ENCODE peak calls at places on chromosomes 3 and 15, in ten cellular contexts. O, X, A, M, W, Q, L, I, D and V are unnamed samples.
A peak's percentile ranks its signal among the peaks of the same experiment; 100 is the strongest.

GRCh38 chr3:42269647-42270046 is 3.7 kb upstream of the CCK start:
- DNase-seq in O (no peak), X (no peak), A (no peak), M (no peak), W (no peak), Q (no peak), L (no peak), I (no peak), D (no peak), V (no peak)

GRCh38 chr3:42117175-42118008 is 26.2 kb downstream of the TRAK1 start:
- DNase-seq in O (peak; percentile 46), X (no peak), A (peak; percentile 39), M (no peak), W (peak; percentile 43), Q (no peak), L (no peak), I (no peak), D (no peak), V (no peak)

GRCh38 chr15:100873029-100873677 is 6.5 kb upstream of the ALDH1A3 start:
- DNase-seq in O (peak; percentile 61), X (peak; percentile 75), A (peak; percentile 76), M (no peak), W (no peak), Q (no peak), L (peak; percentile 86), I (peak; percentile 78), D (peak; percentile 56), V (peak; percentile 64)

GRCh38 chr3:64340636-64341240 is 115.5 kb upstream of the PRICKLE2 start:
- DNase-seq in O (peak; percentile 53), X (no peak), A (no peak), M (no peak), W (no peak), Q (no peak), L (no peak), I (no peak), D (no peak), V (no peak)

GRCh38 chr3:43477600-43477999 is 144.2 kb downstream of the ANO10 start:
- DNase-seq in O (no peak), X (no peak), A (no peak), M (no peak), W (no peak), Q (no peak), L (no peak), I (no peak), D (no peak), V (no peak)

GRCh38 chr3:9316881-9317341 is 45.9 kb upstream of the THUMPD3 start:
- DNase-seq in O (peak; percentile 57), X (no peak), A (no peak), M (no peak), W (peak; percentile 42), Q (no peak), L (no peak), I (no peak), D (peak; percentile 47), V (no peak)

GRCh38 chr15:97446138-97446537 is 514.4 kb upstream of the ARRDC4 start:
- DNase-seq in O (no peak), X (no peak), A (no peak), M (no peak), W (no peak), Q (no peak), L (no peak), I (no peak), D (no peak), V (peak; percentile 6)

GRCh38 chr3:144312702-144313101 is 341.1 kb downstream of the DIPK2A start:
- DNase-seq in O (no peak), X (no peak), A (no peak), M (no peak), W (no peak), Q (no peak), L (no peak), I (no peak), D (no peak), V (no peak)

GRCh38 chr15:63939531-63940130 is 105.9 kb upstream of the HERC1 start:
- DNase-seq in O (no peak), X (peak; percentile 72), A (no peak), M (no peak), W (peak; percentile 53), Q (no peak), L (no peak), I (peak; percentile 60), D (no peak), V (no peak)

GRCh38 chr15:55031732-55032131 is 165.0 kb downstream of the RSL24D1 start:
- DNase-seq in O (no peak), X (peak; percentile 2), A (no peak), M (no peak), W (no peak), Q (no peak), L (no peak), I (no peak), D (no peak), V (no peak)

GRCh38 chr15:89378699-89379422 is 44.2 kb upstream of the POLG start:
- DNase-seq in O (no peak), X (no peak), A (no peak), M (no peak), W (no peak), Q (no peak), L (no peak), I (no peak), D (no peak), V (peak; percentile 51)

GRCh38 chr15:77026501-77027110 is 31.7 kb downstream of the PSTPIP1 start:
- DNase-seq in O (no peak), X (no peak), A (peak; percentile 24), M (no peak), W (peak; percentile 16), Q (no peak), L (no peak), I (no peak), D (no peak), V (no peak)

GRCh38 chr3:107222927-107223326 is 154.3 kb upstream of the CCDC54 start:
- DNase-seq in O (no peak), X (no peak), A (no peak), M (no peak), W (no peak), Q (no peak), L (no peak), I (no peak), D (no peak), V (no peak)

GRCh38 chr3:154522031-154522430 is 92.0 kb upstream of the GPR149 start:
- DNase-seq in O (no peak), X (no peak), A (no peak), M (no peak), W (no peak), Q (no peak), L (no peak), I (no peak), D (no peak), V (no peak)

GRCh38 chr3:123559040-123559861 is 25.6 kb downstream of the HACD2 start:
- DNase-seq in O (no peak), X (peak; percentile 66), A (peak; percentile 54), M (no peak), W (no peak), Q (no peak), L (peak; percentile 19), I (peak; percentile 56), D (no peak), V (peak; percentile 36)

GRCh38 chr15:82850242-82850591 is 40.8 kb downstream of the WHAMM start:
- DNase-seq in O (no peak), X (no peak), A (peak; percentile 89), M (no peak), W (no peak), Q (no peak), L (no peak), I (no peak), D (no peak), V (peak; percentile 18)

GRCh38 chr15:66389098-66389858 is 2.6 kb downstream of the MAP2K1 start:
- DNase-seq in O (no peak), X (peak; percentile 59), A (no peak), M (no peak), W (no peak), Q (no peak), L (no peak), I (no peak), D (no peak), V (no peak)

GRCh38 chr15:41832208-41832607 is 4.3 kb downstream of the JMJD7 start:
- DNase-seq in O (no peak), X (no peak), A (no peak), M (no peak), W (no peak), Q (no peak), L (no peak), I (no peak), D (no peak), V (no peak)

GRCh38 chr3:128316456-128316855 is 150.2 kb downstream of the DNAJB8 start:
- DNase-seq in O (peak; percentile 82), X (no peak), A (no peak), M (no peak), W (peak; percentile 65), Q (no peak), L (peak; percentile 14), I (no peak), D (no peak), V (no peak)

GRCh38 chr3:146148468-146148931 is 12.5 kb downstream of the PLOD2 start:
- DNase-seq in O (no peak), X (no peak), A (no peak), M (no peak), W (no peak), Q (no peak), L (no peak), I (no peak), D (no peak), V (no peak)
- TF ChIP-seq CTCF in O (peak; percentile 35), X (no peak), A (no peak), M (no peak), W (no peak), Q (no peak), L (no peak), I (no peak), D (no peak), V (no peak)

GRCh38 chr3:160574636-160575035 is 9.3 kb upstream of the KPNA4 start:
- DNase-seq in O (no peak), X (no peak), A (no peak), M (no peak), W (no peak), Q (no peak), L (no peak), I (no peak), D (no peak), V (no peak)
- TF ChIP-seq CTCF in O (no peak), X (no peak), A (no peak), M (no peak), W (no peak), Q (no peak), L (no peak), I (no peak), D (no peak), V (no peak)

GRCh38 chr3:108822167-108822897 is at the start of gene TRAT1:
- DNase-seq in O (no peak), X (peak; percentile 23), A (no peak), M (no peak), W (no peak), Q (no peak), L (no peak), I (no peak), D (no peak), V (no peak)

GRCh38 chr3:108820586-108820985 is 2.0 kb upstream of the TRAT1 start:
- DNase-seq in O (no peak), X (peak; percentile 3), A (no peak), M (no peak), W (no peak), Q (no peak), L (no peak), I (no peak), D (no peak), V (no peak)

GRCh38 chr3:108818404-108818803 is 4.2 kb upstream of the TRAT1 start:
- DNase-seq in O (no peak), X (peak; percentile 77), A (peak; percentile 6), M (no peak), W (no peak), Q (no peak), L (peak; percentile 5), I (peak; percentile 22), D (no peak), V (peak; percentile 15)
- TF ChIP-seq CTCF in O (no peak), X (peak; percentile 58), A (peak; percentile 45), M (no peak), W (no peak), Q (peak; percentile 17), L (no peak), I (peak; percentile 48), D (no peak), V (peak; percentile 35)

GRCh38 chr3:94525039-94525438 is 462.2 kb downstream of the NSUN3 start:
- DNase-seq in O (no peak), X (peak; percentile 20), A (no peak), M (no peak), W (peak; percentile 42), Q (no peak), L (no peak), I (no peak), D (peak; percentile 21), V (peak; percentile 15)
- TF ChIP-seq CTCF in O (no peak), X (peak; percentile 37), A (peak; percentile 8), M (peak; percentile 15), W (peak; percentile 23), Q (peak; percentile 55), L (no peak), I (no peak), D (peak; percentile 64), V (peak; percentile 28)